ENCODE peak calls at places on chromosomes 16 and 17, in four cellular contexts. D is neural progenitor cell, S is mammary epithelial cell, Q is IMR-90. F is an unnamed sample.

GRCh38 chr16:19167710-19168172 is 299 bp upstream of the SYT17 start:
- DNase-seq in D (peak; percentile 92), S (peak; percentile 39), Q (peak; percentile 48), F (no peak)

GRCh38 chr17:78412403-78412802 is 34.0 kb downstream of the PGS1 start:
- DNase-seq in D (peak; percentile 31), S (no peak), Q (peak; percentile 36), F (no peak)

GRCh38 chr17:3037259-3037658 is 26.1 kb downstream of the OR1D5 start:
- DNase-seq in D (no peak), S (no peak), Q (no peak), F (no peak)

GRCh38 chr17:60293580-60294335 is 98.2 kb downstream of the USP32 start:
- DNase-seq in D (no peak), S (no peak), Q (no peak), F (no peak)

GRCh38 chr16:15487336-15488284 is 53.2 kb downstream of the BMERB1 start:
- DNase-seq in D (no peak), S (no peak), Q (no peak), F (no peak)

GRCh38 chr17:1244606-1245012 is 25.6 kb upstream of the BHLHA9 start:
- DNase-seq in D (no peak), S (peak; percentile 44), Q (peak; percentile 33), F (no peak)

GRCh38 chr17:50352072-50352692 is 6.3 kb downstream of the XYLT2 start:
- DNase-seq in D (no peak), S (no peak), Q (no peak), F (no peak)

GRCh38 chr16:78727536-78727935 is 628.1 kb downstream of the WWOX start:
- DNase-seq in D (no peak), S (no peak), Q (no peak), F (no peak)

GRCh38 chr16:14527411-14528044 is 102.5 kb downstream of the PARN start:
- DNase-seq in D (no peak), S (peak; percentile 71), Q (peak; percentile 81), F (no peak)

GRCh38 chr17:48486557-48486956 is 44.3 kb downstream of the HOXB1 start:
- DNase-seq in D (peak; percentile 16), S (peak; percentile 98), Q (peak; percentile 100), F (no peak)

GRCh38 chr16:23508589-23509440 is 1.5 kb downstream of the GGA2 start:
- DNase-seq in D (peak; percentile 73), S (no peak), Q (no peak), F (no peak)

GRCh38 chr17:41645371-41646063 is 21.1 kb upstream of the KRT17 start:
- DNase-seq in D (no peak), S (peak; percentile 73), Q (peak; percentile 78), F (no peak)

GRCh38 chr16:66193543-66194229 is 172.8 kb upstream of the CDH5 start:
- DNase-seq in D (no peak), S (no peak), Q (no peak), F (no peak)

GRCh38 chr16:66189951-66190350 is 176.5 kb upstream of the CDH5 start:
- DNase-seq in D (no peak), S (peak; percentile 83), Q (peak; percentile 92), F (no peak)

GRCh38 chr16:66190411-66190810 is 176.1 kb upstream of the CDH5 start:
- DNase-seq in D (no peak), S (no peak), Q (no peak), F (no peak)

GRCh38 chr16:66194866-66195265 is 171.6 kb upstream of the CDH5 start:
- DNase-seq in D (no peak), S (no peak), Q (no peak), F (no peak)

GRCh38 chr16:66188786-66189725 is 177.4 kb upstream of the CDH5 start:
- DNase-seq in D (peak; percentile 31), S (no peak), Q (peak; percentile 74), F (no peak)
- H2AFZ ChIP-seq in D (no peak overlapping the region), S (peak overlapping the region; percentile 51), Q (peak overlapping the region; percentile 67), F (no peak overlapping the region)

DNA sequence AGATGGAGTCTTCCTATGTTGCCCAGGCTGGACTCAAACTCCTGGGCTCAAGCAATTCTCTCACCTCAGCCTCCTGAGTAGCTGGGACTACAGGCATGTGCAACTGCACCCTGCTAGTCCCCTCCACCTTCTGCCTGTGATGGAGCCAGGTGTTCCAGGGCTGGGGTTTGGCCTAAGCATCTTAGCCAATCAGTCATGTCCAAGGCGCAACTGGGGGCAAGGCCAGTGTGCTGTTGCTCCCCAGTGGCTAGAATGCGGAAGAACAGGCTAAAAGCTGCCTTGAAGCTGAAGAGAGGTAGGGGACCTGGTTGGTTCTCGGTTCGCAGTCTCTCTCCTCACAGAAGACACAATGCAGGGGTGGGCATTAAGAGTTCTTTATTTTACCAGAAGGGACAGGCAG is 18.6 kb downstream of the FLOT2 start:
- DNase-seq in D (peak; percentile 54), S (peak; percentile 61), Q (peak; percentile 32), F (no peak)
- TF ChIP-seq CTCF in D (peak; percentile 50), S (peak; percentile 69), Q (peak; percentile 50), F (peak; percentile 45)

DNA sequence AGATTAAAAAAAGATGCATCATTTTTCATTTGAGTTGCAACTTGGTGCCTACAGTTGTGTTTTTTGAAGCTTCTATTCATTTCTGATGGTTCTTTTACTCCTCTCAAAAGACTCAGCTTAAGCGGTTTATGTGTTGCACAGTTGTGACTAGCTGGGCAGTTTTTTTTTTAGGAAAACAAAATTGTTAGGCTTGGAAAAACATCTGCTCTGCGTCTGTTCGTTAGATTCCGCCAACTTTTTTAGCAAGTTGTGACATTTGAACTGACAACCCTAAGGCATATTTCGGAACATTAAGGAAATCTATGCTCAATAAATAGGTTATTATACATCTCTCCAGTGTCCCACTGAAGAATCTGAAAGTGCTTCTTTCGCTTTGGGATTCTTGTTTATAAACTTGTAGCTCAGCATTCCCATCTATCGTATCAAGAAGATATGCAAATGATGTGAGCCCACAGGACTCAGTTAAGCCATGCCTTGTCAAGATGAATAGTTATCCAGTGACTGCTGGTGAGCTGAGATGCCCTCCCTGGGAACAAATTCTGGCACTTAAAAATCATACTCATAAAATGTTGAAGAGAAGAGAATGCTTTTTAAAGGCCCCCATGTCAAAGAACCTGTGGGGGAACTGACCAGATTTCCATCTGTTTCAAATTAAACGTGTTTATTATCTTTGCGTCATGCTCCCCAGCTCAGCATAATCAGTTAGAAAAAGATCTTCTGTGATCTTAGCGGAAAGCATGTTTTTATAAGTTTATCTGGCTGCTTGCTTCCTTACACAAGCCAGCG is 109.0 kb upstream of the FAM20A start:
- DNase-seq in D (no peak), S (no peak), Q (peak; percentile 76), F (no peak)
- H3K9ac ChIP-seq in D (no peak overlapping the region), S (no peak overlapping the region), Q (peak overlapping the region; percentile 24), F (no peak overlapping the region)

DNA sequence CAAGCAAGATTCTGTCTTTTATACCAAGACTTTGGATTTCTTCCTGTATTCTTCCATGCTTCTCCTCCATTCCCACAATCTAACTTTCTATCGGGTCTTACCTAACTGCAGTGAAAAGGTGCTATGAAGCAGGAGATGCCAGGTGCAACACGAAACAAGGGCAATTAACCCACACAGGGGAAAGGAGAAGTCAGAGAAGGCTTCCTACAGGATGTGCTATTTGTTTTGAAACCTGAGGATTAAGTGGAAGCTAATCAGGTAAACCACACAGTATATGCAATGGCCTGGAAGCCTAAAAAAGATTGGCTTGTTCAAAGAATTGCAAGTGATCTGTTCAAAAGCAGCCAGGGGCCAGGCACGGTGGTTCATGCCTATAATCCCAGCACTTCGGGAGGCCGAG is 417.1 kb upstream of the C16orf82 start:
- DNase-seq in D (no peak), S (no peak), Q (no peak), F (no peak)
- H2AFZ ChIP-seq in D (no peak overlapping the region), S (no peak overlapping the region), Q (no peak overlapping the region), F (no peak overlapping the region)

F was measured in DND-41.